ENCODE peak calls at places on chromosome 19, in eight cellular contexts. Q is uterus, S is A549, C is IMR-90, V is prostate gland, K is heart left ventricle, B is H54, J is spleen. P is an unnamed sample.

GRCh38 chr19:23283925-23284324 is 33.7 kb upstream of the ZNF724 start:
- DNase-seq in S (peak), C (peak), K (peak), V (no peak), J (no peak), B (peak), Q (peak), P (no peak)

GRCh38 chr19:13181747-13182388 is 31.7 kb downstream of the IER2 start:
- DNase-seq in V (peak), S (no peak), Q (peak), K (peak), C (peak), J (peak), B (peak), P (no peak)

GRCh38 chr19:12838182-12838890 is at the start of gene MAST1:
- DNase-seq in C (no peak), Q (no peak), J (peak), K (no peak), V (no peak), B (peak), S (peak), P (no peak)

GRCh38 chr19:54158812-54159351 is 639 bp downstream of the LENG1 start:
- DNase-seq in J (no peak), B (no peak), Q (no peak), K (no peak), C (peak), V (no peak), S (no peak), P (no peak)

GRCh38 chr19:55132453-55133129 is 15.2 kb upstream of the PPP1R12C start:
- DNase-seq in B (no peak), K (no peak), Q (no peak), C (no peak), V (no peak), S (no peak), J (no peak), P (no peak)

GRCh38 chr19:29404015-29404414 is 121.8 kb upstream of the VSTM2B start:
- DNase-seq in K (no peak), S (no peak), J (no peak), Q (no peak), V (no peak), B (no peak), C (no peak), P (no peak)

GRCh38 chr19:58058428-58058827 is 654 bp upstream of the ZNF135 start:
- DNase-seq in S (no peak), J (no peak), V (no peak), C (no peak), K (no peak), B (no peak), Q (no peak), P (no peak)

GRCh38 chr19:16871870-16872269 is 16.9 kb upstream of the F2RL3 start:
- DNase-seq in C (no peak), V (no peak), K (peak), S (peak), B (no peak), Q (no peak), J (no peak), P (no peak)

GRCh38 chr19:17171874-17172273 is 43.3 kb upstream of the USE1 start:
- DNase-seq in Q (no peak), K (no peak), B (no peak), S (no peak), C (no peak), V (no peak), J (no peak), P (no peak)

GRCh38 chr19:53520547-53521372 is 17.2 kb upstream of the ZNF331 start:
- DNase-seq in C (peak), J (peak), S (peak), K (peak), Q (peak), V (peak), B (peak), P (no peak)

GRCh38 chr19:34236035-34236793 is 18.1 kb upstream of the GARRE1 start:
- DNase-seq in C (peak), V (peak), Q (no peak), S (no peak), J (no peak), K (no peak), B (no peak), P (no peak)

GRCh38 chr19:31353826-31354225 is 4.6 kb upstream of the TSHZ3 start:
- DNase-seq in S (no peak), K (no peak), C (no peak), B (no peak), Q (no peak), J (no peak), V (peak), P (no peak)

GRCh38 chr19:32174386-32175113 is 170.9 kb upstream of the ZNF507 start:
- DNase-seq in V (no peak), J (no peak), B (no peak), C (no peak), Q (no peak), K (no peak), S (no peak), P (peak)

GRCh38 chr19:21839966-21840365 is 4.0 kb upstream of the ZNF43 start:
- DNase-seq in S (no peak), K (no peak), C (no peak), B (no peak), Q (no peak), V (no peak), J (no peak), P (no peak)

GRCh38 chr19:11658954-11659353 is 61.7 kb downstream of the ZNF627 start:
- DNase-seq in K (no peak), B (no peak), C (no peak), J (no peak), V (peak), S (no peak), Q (no peak), P (no peak)

GRCh38 chr19:51338563-51339312 is 3.2 kb downstream of the VSIG10L start:
- DNase-seq in J (peak), K (peak), C (peak), V (peak), S (peak), Q (peak), B (peak), P (no peak)

GRCh38 chr19:46716013-46716671 is 772 bp downstream of the PRKD2 start:
- DNase-seq in S (no peak), C (no peak), V (no peak), K (peak), Q (no peak), J (peak), B (no peak), P (no peak)

GRCh38 chr19:11205939-11206570 is 8.7 kb upstream of the KANK2 start:
- DNase-seq in K (no peak), Q (no peak), S (no peak), V (no peak), B (no peak), C (no peak), J (no peak), P (no peak)

GRCh38 chr19:11699931-11700794 is 38.6 kb downstream of the ZNF823 start:
- DNase-seq in Q (no peak), S (peak), J (no peak), C (peak), K (no peak), V (no peak), B (no peak), P (no peak)

GRCh38 chr19:35462476-35462953 is 14.5 kb downstream of the FFAR2 start:
- DNase-seq in Q (no peak), C (no peak), S (no peak), J (no peak), V (no peak), K (no peak), B (no peak), P (no peak)

GRCh38 chr19:47280183-47280797 is 5.6 kb downstream of the INAFM1 start:
- DNase-seq in Q (peak), S (peak), C (no peak), V (no peak), J (peak), B (no peak), K (no peak), P (no peak)

DNA sequence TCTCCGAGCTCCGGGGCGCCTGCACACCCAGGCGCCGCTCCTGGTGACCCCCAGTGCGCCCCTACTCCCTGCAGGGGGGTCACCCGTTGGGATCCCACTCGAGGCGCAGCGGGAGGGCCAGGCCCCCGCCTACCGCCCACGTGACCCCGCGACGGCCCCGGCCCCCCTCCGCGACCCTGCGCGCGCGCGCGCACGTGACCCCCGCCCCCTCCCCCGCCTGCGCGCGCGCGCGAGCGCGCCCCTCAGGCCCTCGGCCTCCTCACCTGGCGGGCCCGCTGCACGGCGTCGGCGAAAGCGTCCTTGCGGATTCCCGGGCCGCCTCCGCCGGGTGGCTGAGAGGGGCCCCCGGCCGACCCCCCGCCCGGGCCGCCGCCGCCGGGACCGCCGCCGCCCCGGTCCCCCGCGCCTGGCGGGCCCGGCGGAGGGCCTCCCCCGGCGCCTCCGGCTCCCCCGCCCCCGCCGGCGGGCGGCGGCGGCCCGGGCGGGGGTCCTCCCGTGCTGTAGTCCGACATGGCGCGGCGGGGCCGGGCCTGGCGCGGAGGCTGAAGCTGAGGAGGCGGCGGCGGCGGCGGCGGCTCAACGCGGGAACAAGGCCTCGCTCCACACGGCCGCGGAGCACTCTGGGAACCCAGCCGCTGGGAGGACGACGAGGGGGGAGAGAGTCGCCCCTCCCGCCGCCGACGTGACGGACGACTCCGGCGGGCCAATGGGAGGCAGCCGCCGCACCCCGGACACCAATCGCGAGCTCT is at the start of gene KHSRP:
- DNase-seq in B (no peak), K (peak), J (no peak), Q (peak), C (no peak), S (no peak), V (no peak), P (no peak)
- TF ChIP-seq POLR2A in B (peak), K (peak), J (no peak), Q (peak), C (peak), S (peak), V (peak), P (no peak)

GRCh38 chr19:7628589-7629311 is 595 bp downstream of the XAB2 start:
- DNase-seq in S (no peak), Q (no peak), K (no peak), V (no peak), C (no peak), B (no peak), J (no peak), P (no peak)

GRCh38 chr19:7632340-7633203 is 947 bp downstream of the PCP2 start:
- DNase-seq in Q (no peak), C (no peak), K (no peak), S (no peak), V (no peak), J (no peak), B (no peak), P (no peak)

GRCh38 chr19:7627166-7627565 is 2.2 kb downstream of the XAB2 start:
- DNase-seq in B (no peak), J (no peak), Q (no peak), S (no peak), V (no peak), C (no peak), K (no peak), P (no peak)

GRCh38 chr19:7631577-7631976 is 1.9 kb downstream of the PCP2 start:
- DNase-seq in C (no peak), V (no peak), Q (no peak), K (no peak), B (no peak), J (no peak), S (no peak), P (no peak)

GRCh38 chr19:7629347-7630054 is at the start of the genes PET100 and XAB2:
- DNase-seq in S (peak), Q (peak), B (peak), C (peak), V (peak), K (peak), J (peak), P (peak)
- TF ChIP-seq POLR2A in S (peak), Q (peak), B (peak), C (peak), V (peak), K (no peak), J (no peak), P (no peak)

GRCh38 chr19:49593233-49594113 is 2.5 kb downstream of the PRR12 start:
- DNase-seq in S (peak), K (peak), V (peak), B (peak), J (peak), C (peak), Q (peak), P (peak)
- TF ChIP-seq POLR2A in S (no peak), K (no peak), V (no peak), B (no peak), J (no peak), C (no peak), Q (no peak), P (no peak)

GRCh38 chr19:19486343-19487076 is 28.8 kb downstream of the TSSK6 start:
- DNase-seq in K (no peak), B (no peak), J (no peak), V (no peak), Q (no peak), S (no peak), C (no peak), P (no peak)
- TF ChIP-seq POLR2A in K (no peak), B (no peak), J (no peak), V (no peak), Q (no peak), S (no peak), C (no peak), P (no peak)

DNA sequence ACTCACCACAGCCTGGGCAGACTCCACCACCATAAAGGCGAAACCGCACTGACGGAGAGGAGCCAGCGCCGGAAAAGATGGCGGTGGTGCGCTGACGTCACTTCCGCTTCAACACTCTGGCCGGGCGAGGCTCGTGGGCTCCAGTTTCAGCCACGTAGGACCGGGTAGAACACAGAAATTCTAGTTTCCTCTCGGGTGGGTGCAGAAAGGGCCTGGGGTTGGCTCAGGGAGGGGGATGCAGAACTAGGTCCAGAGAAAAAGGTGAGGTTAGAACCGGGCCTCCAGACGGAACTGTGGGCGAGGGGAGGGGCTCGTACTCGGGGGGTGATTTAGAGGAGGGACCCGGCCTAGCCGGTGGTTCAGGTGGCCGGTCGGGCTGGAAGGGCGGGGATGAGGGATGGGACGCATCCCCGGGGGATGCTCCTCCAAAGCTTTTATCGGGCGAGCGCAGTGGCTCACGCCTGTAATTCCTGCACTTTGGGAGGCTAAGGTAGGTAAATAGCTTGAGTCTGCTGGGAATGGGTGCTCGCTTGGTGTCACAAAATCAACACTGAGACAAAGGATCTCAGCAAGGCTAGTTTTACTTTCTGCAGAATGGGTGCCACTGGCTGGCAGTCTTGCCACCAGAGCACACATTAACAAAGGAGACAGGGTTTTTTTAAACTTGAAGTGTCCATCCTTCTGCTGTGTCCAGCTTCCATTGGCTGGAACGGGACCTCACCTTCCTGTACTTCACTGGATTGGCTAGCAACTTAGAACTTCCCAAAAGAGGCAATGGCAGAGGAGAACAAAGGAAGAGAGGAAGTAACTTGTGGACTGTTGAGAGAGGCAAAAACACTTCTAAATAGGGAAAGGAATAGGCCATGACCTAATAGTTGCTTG is at the start of gene ZNF561:
- DNase-seq in B (peak), J (peak), K (peak), S (peak), Q (peak), C (peak), V (peak), P (no peak)
- TF ChIP-seq POLR2A in B (peak), J (no peak), K (no peak), S (peak), Q (no peak), C (peak), V (peak), P (no peak)

GRCh38 chr19:41889896-41890295 is 6.9 kb downstream of the ARHGEF1 start:
- DNase-seq in Q (no peak), C (no peak), V (no peak), K (no peak), B (no peak), S (no peak), J (no peak), P (no peak)

GRCh38 chr19:41887711-41888382 is 4.9 kb downstream of the ARHGEF1 start:
- DNase-seq in J (peak), V (no peak), K (peak), B (peak), Q (no peak), S (no peak), C (peak), P (no peak)

GRCh38 chr19:41883821-41884733 is 1.1 kb downstream of the ARHGEF1 start:
- DNase-seq in J (peak), V (peak), Q (peak), B (peak), S (peak), K (peak), C (peak), P (no peak)

GRCh38 chr19:41888926-41889325 is 5.9 kb downstream of the ARHGEF1 start:
- DNase-seq in J (no peak), C (no peak), Q (no peak), S (no peak), B (no peak), K (no peak), V (no peak), P (no peak)

GRCh38 chr19:41886761-41887710 is 4.1 kb downstream of the ARHGEF1 start:
- DNase-seq in B (no peak), V (no peak), Q (no peak), J (peak), S (no peak), C (no peak), K (no peak), P (no peak)
- TF ChIP-seq POLR2A in B (no peak), V (no peak), Q (no peak), J (no peak), S (no peak), C (no peak), K (no peak), P (no peak)

GRCh38 chr19:2634228-2634951 is 68.1 kb downstream of the GNG7 start:
- DNase-seq in J (peak), C (no peak), Q (no peak), V (no peak), S (no peak), K (no peak), B (no peak), P (no peak)
- TF ChIP-seq POLR2A in J (no peak), C (no peak), Q (no peak), V (no peak), S (no peak), K (no peak), B (no peak), P (no peak)

GRCh38 chr19:43797556-43797955 is 4.7 kb downstream of the LYPD5 start:
- DNase-seq in B (no peak), C (no peak), Q (no peak), J (no peak), V (no peak), S (no peak), K (no peak), P (no peak)

GRCh38 chr19:43798026-43798545 is 4.2 kb downstream of the LYPD5 start:
- DNase-seq in Q (no peak), B (no peak), C (no peak), S (no peak), K (no peak), J (no peak), V (no peak), P (no peak)

GRCh38 chr19:43799502-43800142 is 2.6 kb downstream of the LYPD5 start:
- DNase-seq in J (no peak), K (no peak), Q (no peak), V (no peak), C (no peak), S (no peak), B (no peak), P (no peak)

GRCh38 chr19:43797118-43797517 is 5.1 kb downstream of the LYPD5 start:
- DNase-seq in B (no peak), K (no peak), C (no peak), S (no peak), J (no peak), V (no peak), Q (no peak), P (no peak)

DNA sequence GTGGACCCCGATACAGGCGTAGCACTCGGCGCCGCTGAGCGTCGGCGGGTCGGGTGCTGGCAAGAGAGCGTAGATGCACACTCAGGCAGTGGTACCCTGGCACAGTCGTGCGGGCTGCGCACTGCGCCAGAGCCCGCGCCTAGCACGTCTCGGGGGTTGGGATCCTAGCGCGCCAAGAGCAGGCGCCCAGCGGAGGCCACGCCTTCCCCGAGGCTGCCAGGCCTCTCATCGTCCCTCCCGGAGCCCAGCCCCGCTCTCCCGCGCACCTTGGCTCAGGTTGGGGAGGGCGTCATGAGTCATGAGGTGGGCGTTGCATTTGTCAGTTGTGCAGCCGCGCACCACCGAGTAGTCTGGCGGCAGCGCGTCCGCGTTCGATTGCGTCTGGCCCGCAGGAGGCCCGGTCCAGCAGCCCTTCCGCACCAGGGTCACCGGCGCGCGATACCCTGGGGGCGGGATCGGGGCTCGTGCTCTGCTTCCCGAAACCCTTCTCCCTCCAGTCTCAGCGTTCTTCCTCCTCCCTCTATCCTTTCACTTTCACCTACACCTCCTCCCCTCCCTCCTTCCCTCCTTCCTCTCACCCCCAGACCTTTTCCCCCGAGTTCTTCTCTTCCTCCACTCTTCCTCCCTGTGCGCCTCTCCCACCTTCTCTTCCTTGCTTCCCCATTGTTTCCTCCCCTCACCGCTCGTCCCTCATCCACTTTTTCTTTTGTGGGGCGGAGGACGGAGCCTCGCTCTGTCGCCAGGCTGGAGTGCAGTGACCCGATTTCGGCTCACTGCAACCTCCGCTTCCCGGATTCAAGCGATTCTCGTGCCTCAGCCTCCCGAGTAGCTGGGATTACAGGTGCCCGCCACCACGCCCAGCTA is 3.5 kb downstream of the LYPD5 start:
- DNase-seq in B (no peak), J (peak), Q (no peak), C (no peak), K (no peak), S (peak), V (peak), P (no peak)
- TF ChIP-seq POLR2A in B (no peak), J (no peak), Q (no peak), C (no peak), K (no peak), S (no peak), V (peak), P (no peak)

P was measured in vagina.